ENCODE peak calls at places on chromosome 2, in ten cellular contexts. R is fibroblast of mammary gland, E is neural progenitor cell, S is spleen, H is coronary artery, P is lung, C is upper lobe of right lung, L is GM12865, Z is prostate gland, D is fibroblast of pulmonary artery. T is an unnamed sample.

GRCh38 chr2:197909377-197909776 is 105.0 kb downstream of the PLCL1 start:
- DNase-seq in S (no peak), C (no peak), L (peak), P (no peak), Z (no peak), D (peak), H (no peak), R (peak), E (no peak), T (peak)

GRCh38 chr2:190415794-190416729 is 7.9 kb downstream of the MFSD6 start:
- DNase-seq in Z (no peak), S (no peak), D (no peak), R (no peak), P (no peak), H (no peak), C (no peak), L (peak), E (no peak), T (no peak)

GRCh38 chr2:77054938-77055337 is 467.2 kb downstream of the LRRTM4 start:
- DNase-seq in Z (no peak), E (peak), S (no peak), C (no peak), H (no peak), P (no peak), D (no peak), R (no peak), L (no peak), T (no peak)

GRCh38 chr2:136384541-136385303 is 266.8 kb upstream of the CXCR4 start:
- DNase-seq in E (peak), S (no peak), R (peak), P (no peak), H (no peak), Z (peak), L (peak), C (no peak), D (peak), T (peak)

GRCh38 chr2:158457826-158458616 is 1.3 kb downstream of the PKP4 start:
- DNase-seq in D (peak), C (peak), P (peak), R (peak), L (peak), Z (peak), E (peak), S (no peak), H (peak), T (peak)

GRCh38 chr2:14722919-14723559 is 90.5 kb downstream of the LRATD1 start:
- DNase-seq in C (no peak), Z (no peak), S (no peak), L (no peak), E (no peak), P (no peak), D (no peak), H (no peak), R (peak), T (peak)

GRCh38 chr2:80168037-80168436 is 136.5 kb downstream of the LRRTM1 start:
- DNase-seq in C (no peak), H (no peak), Z (no peak), R (no peak), L (no peak), S (no peak), P (no peak), D (no peak), E (no peak), T (no peak)

GRCh38 chr2:72710418-72711152 is 115.2 kb downstream of the EXOC6B start:
- DNase-seq in S (no peak), L (peak), P (no peak), R (no peak), E (no peak), C (no peak), Z (no peak), H (no peak), D (no peak), T (no peak)

GRCh38 chr2:64259301-64259700 is 115.1 kb upstream of the PELI1 start:
- DNase-seq in Z (no peak), C (no peak), P (no peak), D (peak), S (no peak), E (no peak), L (no peak), R (peak), H (no peak), T (peak)

GRCh38 chr2:26528870-26529269 is 50.9 kb upstream of the OTOF start:
- DNase-seq in P (no peak), L (no peak), Z (no peak), R (no peak), D (no peak), H (no peak), S (peak), E (no peak), C (peak), T (no peak)

GRCh38 chr2:232349946-232350635 is 28.5 kb upstream of the ALPP start:
- DNase-seq in H (no peak), Z (no peak), P (no peak), S (peak), C (peak), R (no peak), D (no peak), L (no peak), E (no peak), T (no peak)

GRCh38 chr2:101887328-101887727 is 104.4 kb upstream of the IL1R2 start:
- DNase-seq in D (no peak), L (no peak), H (no peak), S (no peak), C (no peak), P (no peak), E (no peak), R (peak), Z (no peak), T (no peak)

GRCh38 chr2:241539616-241540374 is 18.8 kb upstream of the BOK start:
- DNase-seq in S (peak), E (no peak), L (no peak), D (no peak), Z (no peak), P (no peak), H (no peak), R (no peak), C (no peak), T (no peak)

GRCh38 chr2:224870341-224870740 is 154.2 kb upstream of the CCDC195 start:
- DNase-seq in Z (no peak), R (peak), D (no peak), S (no peak), C (no peak), E (no peak), H (no peak), P (no peak), L (no peak), T (peak)

GRCh38 chr2:233433794-233434193 is 79.5 kb downstream of the DGKD start:
- DNase-seq in H (no peak), L (no peak), S (no peak), E (no peak), D (no peak), P (no peak), C (no peak), Z (no peak), R (no peak), T (no peak)

GRCh38 chr2:140122001-140122400 is 1341.8 kb upstream of the NXPH2 start:
- DNase-seq in D (peak), E (no peak), R (peak), P (no peak), C (no peak), S (no peak), Z (no peak), L (no peak), H (no peak), T (no peak)

GRCh38 chr2:126749537-126749936 is 93.6 kb downstream of the GYPC start:
- DNase-seq in E (no peak), Z (no peak), P (peak), S (no peak), C (no peak), H (no peak), D (peak), R (peak), L (peak), T (peak)

GRCh38 chr2:193868833-193869232 is 1674.1 kb upstream of the TMEFF2 start:
- DNase-seq in H (no peak), E (no peak), Z (no peak), D (no peak), S (no peak), L (no peak), P (no peak), R (peak), C (no peak), T (no peak)

GRCh38 chr2:55233658-55233940 is 1.1 kb downstream of the RPS27A start:
- DNase-seq in H (no peak), R (no peak), L (no peak), S (no peak), C (no peak), Z (no peak), P (no peak), E (no peak), D (no peak), T (no peak)

GRCh38 chr2:98931596-98931995 is 4.4 kb downstream of the CRACDL start:
- DNase-seq in R (no peak), D (no peak), Z (no peak), L (no peak), E (no peak), P (no peak), C (no peak), H (no peak), S (no peak), T (no peak)

GRCh38 chr2:62705859-62706720 is 577 bp downstream of the EHBP1 start:
- DNase-seq in R (peak), S (no peak), C (peak), E (peak), H (peak), D (peak), P (peak), Z (peak), L (peak), T (peak)

GRCh38 chr2:10909996-10910341 is 1.8 kb upstream of the KCNF1 start:
- DNase-seq in H (no peak), D (no peak), P (no peak), R (no peak), L (no peak), S (no peak), Z (no peak), C (no peak), E (no peak), T (no peak)

GRCh38 chr2:42124051-42124813 is 44.9 kb upstream of the EML4 start:
- DNase-seq in H (no peak), D (no peak), E (no peak), R (no peak), L (peak), Z (no peak), P (no peak), S (no peak), C (no peak), T (no peak)
- H3K4me3 ChIP-seq in H (no peak), D (no peak), E (no peak), R (no peak), L (no peak), Z (no peak), P (no peak), S (no peak), C (no peak), T (no peak)

DNA sequence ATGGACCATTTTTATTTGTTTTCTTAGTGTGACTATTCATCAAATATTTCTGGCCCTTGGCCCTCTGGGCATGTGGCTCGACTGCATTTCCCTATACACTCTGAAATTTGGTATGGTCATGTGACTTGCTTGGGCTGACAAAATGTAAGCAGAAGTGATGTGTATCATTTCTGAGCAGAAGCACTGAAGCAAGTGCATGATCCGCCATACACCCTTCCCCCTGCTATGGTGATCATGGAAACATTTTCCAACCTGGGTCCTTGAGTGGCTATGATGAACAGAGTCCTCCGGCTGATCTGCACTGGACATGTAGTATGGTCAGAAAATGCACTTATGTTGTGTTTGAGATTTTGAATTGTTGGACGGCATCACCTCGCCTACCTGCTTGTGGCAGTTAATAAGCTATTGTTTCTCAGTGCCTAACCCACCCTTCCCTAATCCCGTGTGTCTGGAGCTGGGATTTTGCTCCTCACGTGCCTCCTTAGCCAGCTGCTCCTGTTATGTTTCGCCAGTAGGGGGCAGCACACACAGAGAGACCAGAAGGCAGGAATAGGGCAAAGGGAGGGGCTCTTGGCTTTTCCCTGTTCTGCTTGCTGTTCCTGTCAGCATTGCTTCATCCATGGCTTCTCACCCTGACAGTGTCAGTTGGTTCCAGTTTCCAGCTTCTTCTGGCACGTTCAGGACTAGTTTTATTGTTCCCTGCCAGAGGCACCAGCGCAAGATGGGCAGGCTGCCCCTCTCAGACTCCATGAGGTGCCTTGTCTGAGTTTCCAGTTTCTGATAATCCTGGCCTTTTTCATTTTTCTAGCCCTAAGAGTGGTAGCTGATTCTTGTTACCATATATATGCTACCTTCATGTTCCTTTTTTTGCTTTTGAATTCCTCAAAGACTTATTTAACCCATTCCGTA is 207.4 kb downstream of the ARL6IP6 start:
- DNase-seq in R (peak), D (peak), C (peak), H (no peak), Z (peak), S (peak), L (peak), E (peak), P (peak), T (peak)
- TF ChIP-seq CTCF in R (peak), D (peak), C (peak), H (no peak), Z (peak), S (peak), L (peak), E (peak), P (peak), T (peak)

DNA sequence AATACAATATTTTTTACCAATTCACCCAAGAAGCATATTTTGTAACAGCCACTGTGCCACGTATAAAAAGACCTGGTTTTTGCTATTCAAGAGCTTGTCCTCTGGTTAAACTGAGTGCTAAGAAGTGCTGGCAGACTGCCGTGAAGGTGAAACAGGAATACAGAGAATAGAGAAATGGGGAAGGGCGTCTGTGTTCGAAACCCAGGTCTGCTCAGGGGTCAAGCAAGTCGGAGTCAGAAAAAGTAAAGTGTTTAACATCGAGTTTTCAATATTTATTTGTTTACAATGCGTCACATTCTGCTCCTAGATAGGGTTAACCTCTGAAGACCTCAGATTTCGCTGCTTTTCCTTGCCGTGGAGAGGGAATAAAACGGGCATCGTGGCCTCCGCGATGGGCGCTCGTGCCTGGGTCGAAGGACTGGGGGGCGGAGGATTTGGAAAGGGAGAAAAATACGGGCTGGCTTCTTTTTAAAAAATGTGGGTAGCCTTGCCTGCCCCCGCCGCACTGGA is 1.2 kb upstream of the SNTG2 start:
- DNase-seq in R (no peak), Z (no peak), L (no peak), P (no peak), S (no peak), D (no peak), C (no peak), E (peak), H (no peak), T (no peak)
- H3K4me3 ChIP-seq in R (no peak), Z (peak), L (no peak), P (no peak), S (peak), D (peak), C (peak), E (peak), H (peak), T (peak)

GRCh38 chr2:42959993-42960834 is 167.8 kb upstream of the HAAO start:
- DNase-seq in P (no peak), D (no peak), R (no peak), L (no peak), C (no peak), E (no peak), H (peak), Z (no peak), S (no peak), T (no peak)
- TF ChIP-seq CTCF in P (no peak), D (no peak), R (no peak), L (no peak), C (no peak), E (no peak), H (no peak), Z (no peak), S (no peak), T (no peak)

DNA sequence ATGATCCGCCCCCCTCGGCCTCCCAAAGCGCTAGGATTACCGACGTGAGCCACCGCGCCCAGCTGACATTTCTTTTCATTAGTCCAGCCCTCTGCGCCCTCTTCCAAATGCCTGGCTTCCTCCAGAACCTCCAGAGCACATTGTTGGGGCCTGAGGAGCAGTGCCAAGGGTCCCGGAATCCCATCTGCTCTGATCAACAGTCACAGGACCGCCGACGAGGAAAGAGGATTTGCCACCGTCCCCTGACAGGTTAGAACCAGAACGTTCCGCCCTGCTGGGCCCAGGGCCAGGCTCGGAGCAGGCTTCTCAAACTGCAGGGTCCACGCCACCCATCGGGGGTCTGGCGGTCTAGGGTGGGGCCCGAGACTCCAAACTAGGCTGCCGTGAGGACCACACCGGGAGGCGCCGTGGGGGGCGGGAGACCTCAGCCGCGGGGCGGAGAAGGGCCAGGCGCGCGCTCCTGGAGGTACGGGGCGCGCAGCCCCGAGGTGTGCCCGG is 36.9 kb upstream of the ITM2C start:
- DNase-seq in D (no peak), P (no peak), H (no peak), S (peak), C (no peak), Z (no peak), L (no peak), E (no peak), R (no peak), T (no peak)
- H3K4me3 ChIP-seq in D (no peak), P (no peak), H (peak), S (peak), C (peak), Z (peak), L (peak), E (no peak), R (no peak), T (no peak)

GRCh38 chr2:36322108-36322507 is 33.5 kb upstream of the CRIM1 start:
- DNase-seq in S (no peak), L (no peak), P (no peak), Z (no peak), D (peak), H (no peak), R (peak), C (no peak), E (peak), T (peak)

GRCh38 chr2:36318547-36318946 is 37.0 kb upstream of the CRIM1 start:
- DNase-seq in Z (no peak), D (peak), H (no peak), S (no peak), E (no peak), P (no peak), C (no peak), L (no peak), R (peak), T (peak)
- TF ChIP-seq CTCF in Z (no peak), D (no peak), H (no peak), S (no peak), E (no peak), P (no peak), C (no peak), L (no peak), R (peak), T (peak)

GRCh38 chr2:44805391-44805790 is 136.1 kb upstream of the SIX3 start:
- DNase-seq in E (peak), D (no peak), L (no peak), Z (no peak), R (no peak), P (no peak), H (no peak), S (no peak), C (no peak), T (no peak)
- H3K4me3 ChIP-seq in E (peak), D (no peak), L (no peak), Z (no peak), R (no peak), P (no peak), H (no peak), S (no peak), C (no peak), T (no peak)

GRCh38 chr2:217797170-217797569 is 205.6 kb downstream of the TNS1 start:
- DNase-seq in S (peak), Z (no peak), P (peak), C (no peak), R (no peak), L (no peak), D (no peak), E (no peak), H (peak), T (no peak)
- TF ChIP-seq CTCF in S (no peak), Z (no peak), P (no peak), C (no peak), R (no peak), L (no peak), D (no peak), E (no peak), H (no peak), T (no peak)

GRCh38 chr2:206276169-206276927 is 1.9 kb downstream of the ZDBF2 start:
- DNase-seq in L (no peak), R (no peak), C (no peak), P (no peak), H (no peak), E (peak), S (no peak), D (no peak), Z (no peak), T (no peak)
- H3K4me3 ChIP-seq in L (peak), R (peak), C (no peak), P (no peak), H (peak), E (peak), S (no peak), D (peak), Z (no peak), T (peak)

GRCh38 chr2:30705056-30705455 is 102.2 kb downstream of the CAPN13 start:
- DNase-seq in E (no peak), P (no peak), R (no peak), D (no peak), Z (no peak), H (peak), L (no peak), S (no peak), C (peak), T (no peak)

GRCh38 chr2:30706534-30707303 is 100.5 kb downstream of the CAPN13 start:
- DNase-seq in C (peak), L (peak), D (peak), R (peak), E (peak), H (no peak), S (peak), Z (peak), P (peak), T (peak)

GRCh38 chr2:30702694-30703093 is 104.6 kb downstream of the CAPN13 start:
- DNase-seq in P (peak), H (peak), Z (no peak), D (no peak), S (no peak), R (no peak), E (no peak), C (no peak), L (no peak), T (peak)

GRCh38 chr2:30705711-30706533 is 101.3 kb downstream of the CAPN13 start:
- DNase-seq in H (peak), C (peak), S (no peak), D (no peak), R (no peak), P (peak), L (no peak), Z (no peak), E (no peak), T (no peak)

GRCh38 chr2:30701782-30702181 is 105.5 kb downstream of the CAPN13 start:
- DNase-seq in C (no peak), D (no peak), E (no peak), H (no peak), Z (no peak), P (no peak), S (no peak), L (no peak), R (no peak), T (no peak)
- TF ChIP-seq CTCF in C (no peak), D (no peak), E (no peak), H (no peak), Z (no peak), P (no peak), S (no peak), L (no peak), R (no peak), T (no peak)